ENCODE peak calls at places on chromosomes 5 and 9, in six cellular contexts. One of them, this sample, is unnamed.

GRCh38 chr9:130263601-130264413 is 1.8 kb upstream of the HMCN2 start:
- DNase-seq in KBM-7: no peak
- DNase-seq in heart right ventricle: no peak
- DNase-seq in HEK293T: no peak
- DNase-seq in stimulated activated naive CD4-positive, alpha-beta T cell: no peak
- DNase-seq in T-helper 9 cell: no peak
- DNase-seq in this sample: no peak

GRCh38 chr9:71681708-71682268 is 86.5 kb downstream of the CEMIP2 start:
- DNase-seq in T-helper 9 cell: no peak
- DNase-seq in heart right ventricle: no peak
- DNase-seq in KBM-7: no peak
- DNase-seq in stimulated activated naive CD4-positive, alpha-beta T cell: no peak
- DNase-seq in HEK293T: no peak
- DNase-seq in this sample: no peak

GRCh38 chr9:128297221-128297773 is 21.2 kb downstream of the SWI5 start:
- DNase-seq in HEK293T: no peak
- DNase-seq in T-helper 9 cell: no peak
- DNase-seq in heart right ventricle: no peak
- DNase-seq in KBM-7: no peak
- DNase-seq in stimulated activated naive CD4-positive, alpha-beta T cell: no peak
- DNase-seq in this sample: no peak

GRCh38 chr5:4576161-4576748 is 563.9 kb upstream of the ADAMTS16 start:
- DNase-seq in heart right ventricle: no peak
- DNase-seq in stimulated activated naive CD4-positive, alpha-beta T cell: no peak
- DNase-seq in HEK293T: no peak
- DNase-seq in KBM-7: no peak
- DNase-seq in T-helper 9 cell: no peak
- DNase-seq in this sample: no peak

GRCh38 chr5:88250010-88250409 is 18.6 kb downstream of the TMEM161B start:
- DNase-seq in heart right ventricle: no peak
- DNase-seq in KBM-7: no peak
- DNase-seq in HEK293T: no peak
- DNase-seq in stimulated activated naive CD4-positive, alpha-beta T cell: no peak
- DNase-seq in T-helper 9 cell: no peak
- DNase-seq in this sample: no peak

GRCh38 chr9:71746753-71747115 is 21.6 kb downstream of the CEMIP2 start:
- DNase-seq in HEK293T: no peak
- DNase-seq in T-helper 9 cell: no peak
- DNase-seq in stimulated activated naive CD4-positive, alpha-beta T cell: no peak
- DNase-seq in heart right ventricle: no peak
- DNase-seq in KBM-7: no peak
- DNase-seq in this sample: no peak

GRCh38 chr5:159764283-159764927 is 151.9 kb upstream of the ADRA1B start:
- DNase-seq in stimulated activated naive CD4-positive, alpha-beta T cell: no peak
- DNase-seq in KBM-7: peak
- DNase-seq in heart right ventricle: peak
- DNase-seq in T-helper 9 cell: no peak
- DNase-seq in HEK293T: no peak
- DNase-seq in this sample: no peak

GRCh38 chr9:126301985-126302603 is 24.5 kb upstream of the MVB12B start:
- DNase-seq in stimulated activated naive CD4-positive, alpha-beta T cell: peak
- DNase-seq in KBM-7: peak
- DNase-seq in heart right ventricle: peak
- DNase-seq in T-helper 9 cell: peak
- DNase-seq in HEK293T: peak
- DNase-seq in this sample: peak

GRCh38 chr5:67347821-67348220 is 151.2 kb upstream of the CD180 start:
- DNase-seq in KBM-7: no peak
- DNase-seq in stimulated activated naive CD4-positive, alpha-beta T cell: no peak
- DNase-seq in heart right ventricle: no peak
- DNase-seq in T-helper 9 cell: no peak
- DNase-seq in HEK293T: no peak
- DNase-seq in this sample: no peak

GRCh38 chr9:37839491-37840461 is 39.2 kb downstream of the DCAF10 start:
- DNase-seq in T-helper 9 cell: no peak
- DNase-seq in stimulated activated naive CD4-positive, alpha-beta T cell: no peak
- DNase-seq in HEK293T: no peak
- DNase-seq in heart right ventricle: no peak
- DNase-seq in KBM-7: no peak
- DNase-seq in this sample: no peak

GRCh38 chr5:153153086-153153485 is 337.4 kb upstream of the GRIA1 start:
- DNase-seq in KBM-7: no peak
- DNase-seq in heart right ventricle: no peak
- DNase-seq in HEK293T: no peak
- DNase-seq in T-helper 9 cell: no peak
- DNase-seq in stimulated activated naive CD4-positive, alpha-beta T cell: no peak
- DNase-seq in this sample: no peak

GRCh38 chr5:59066367-59067163 is 483.7 kb downstream of the RAB3C start:
- DNase-seq in T-helper 9 cell: no peak
- DNase-seq in KBM-7: no peak
- DNase-seq in stimulated activated naive CD4-positive, alpha-beta T cell: no peak
- DNase-seq in heart right ventricle: no peak
- DNase-seq in HEK293T: no peak
- DNase-seq in this sample: no peak

GRCh38 chr9:112555844-112556482 is 69.3 kb downstream of the KIAA1958 start:
- DNase-seq in heart right ventricle: no peak
- DNase-seq in T-helper 9 cell: no peak
- DNase-seq in HEK293T: no peak
- DNase-seq in KBM-7: no peak
- DNase-seq in stimulated activated naive CD4-positive, alpha-beta T cell: no peak
- DNase-seq in this sample: no peak

GRCh38 chr5:314676-315487 is 6.6 kb upstream of the AHRR start:
- DNase-seq in heart right ventricle: no peak
- DNase-seq in T-helper 9 cell: no peak
- DNase-seq in HEK293T: no peak
- DNase-seq in KBM-7: no peak
- DNase-seq in stimulated activated naive CD4-positive, alpha-beta T cell: no peak
- DNase-seq in this sample: no peak

GRCh38 chr5:16364906-16365305 is 100.7 kb downstream of the ZNF622 start:
- DNase-seq in stimulated activated naive CD4-positive, alpha-beta T cell: no peak
- DNase-seq in heart right ventricle: no peak
- DNase-seq in HEK293T: no peak
- DNase-seq in T-helper 9 cell: no peak
- DNase-seq in KBM-7: no peak
- DNase-seq in this sample: no peak

GRCh38 chr9:93591706-93592388 is 15.5 kb downstream of the PHF2 start:
- DNase-seq in KBM-7: no peak
- DNase-seq in stimulated activated naive CD4-positive, alpha-beta T cell: no peak
- DNase-seq in T-helper 9 cell: no peak
- DNase-seq in heart right ventricle: no peak
- DNase-seq in HEK293T: no peak
- DNase-seq in this sample: no peak

GRCh38 chr5:145941096-145941676 is 4.8 kb downstream of the SH3RF2 start:
- DNase-seq in stimulated activated naive CD4-positive, alpha-beta T cell: no peak
- DNase-seq in KBM-7: peak
- DNase-seq in HEK293T: no peak
- DNase-seq in T-helper 9 cell: no peak
- DNase-seq in heart right ventricle: no peak
- DNase-seq in this sample: no peak

GRCh38 chr5:541148-541887 is 17.1 kb upstream of the SLC9A3 start:
- DNase-seq in HEK293T: no peak
- DNase-seq in stimulated activated naive CD4-positive, alpha-beta T cell: no peak
- DNase-seq in heart right ventricle: no peak
- DNase-seq in T-helper 9 cell: no peak
- DNase-seq in KBM-7: no peak
- DNase-seq in this sample: no peak

GRCh38 chr9:78189461-78189860 is 46.4 kb upstream of the CEP78 start:
- DNase-seq in heart right ventricle: no peak
- DNase-seq in T-helper 9 cell: no peak
- DNase-seq in stimulated activated naive CD4-positive, alpha-beta T cell: no peak
- DNase-seq in KBM-7: no peak
- DNase-seq in HEK293T: no peak
- DNase-seq in this sample: no peak

GRCh38 chr5:53110156-53110555 is 599 bp upstream of the MOCS2 start:
- DNase-seq in T-helper 9 cell: no peak
- DNase-seq in heart right ventricle: no peak
- DNase-seq in KBM-7: no peak
- DNase-seq in stimulated activated naive CD4-positive, alpha-beta T cell: peak
- DNase-seq in HEK293T: no peak
- DNase-seq in this sample: no peak

GRCh38 chr9:113585555-113585954 is 122.0 kb downstream of the RGS3 start:
- DNase-seq in stimulated activated naive CD4-positive, alpha-beta T cell: no peak
- DNase-seq in T-helper 9 cell: no peak
- DNase-seq in heart right ventricle: no peak
- DNase-seq in HEK293T: no peak
- DNase-seq in KBM-7: no peak
- DNase-seq in this sample: no peak

GRCh38 chr9:116504081-116504480 is 183.0 kb upstream of the TRIM32 start:
- DNase-seq in stimulated activated naive CD4-positive, alpha-beta T cell: no peak
- DNase-seq in HEK293T: no peak
- DNase-seq in heart right ventricle: no peak
- DNase-seq in T-helper 9 cell: no peak
- DNase-seq in KBM-7: no peak
- DNase-seq in this sample: no peak

GRCh38 chr5:53360811-53361210 is 119.6 kb upstream of the FST start:
- DNase-seq in heart right ventricle: no peak
- DNase-seq in stimulated activated naive CD4-positive, alpha-beta T cell: no peak
- DNase-seq in KBM-7: no peak
- DNase-seq in T-helper 9 cell: no peak
- DNase-seq in HEK293T: no peak
- DNase-seq in this sample: no peak

GRCh38 chr9:108724669-108725068 is 131.1 kb downstream of the ACTL7B start:
- DNase-seq in KBM-7: no peak
- DNase-seq in T-helper 9 cell: no peak
- DNase-seq in heart right ventricle: no peak
- DNase-seq in HEK293T: no peak
- DNase-seq in stimulated activated naive CD4-positive, alpha-beta T cell: no peak
- DNase-seq in this sample: no peak

GRCh38 chr5:126868961-126869451 is 92.1 kb downstream of the LMNB1 start:
- DNase-seq in stimulated activated naive CD4-positive, alpha-beta T cell: no peak
- DNase-seq in T-helper 9 cell: no peak
- DNase-seq in KBM-7: no peak
- DNase-seq in HEK293T: no peak
- DNase-seq in heart right ventricle: no peak
- DNase-seq in this sample: no peak

GRCh38 chr5:120789918-120790714 is 326.0 kb downstream of the PRR16 start:
- DNase-seq in T-helper 9 cell: no peak
- DNase-seq in KBM-7: no peak
- DNase-seq in stimulated activated naive CD4-positive, alpha-beta T cell: no peak
- DNase-seq in heart right ventricle: no peak
- DNase-seq in HEK293T: no peak
- DNase-seq in this sample: no peak

GRCh38 chr9:20823051-20823450 is 139.0 kb downstream of the FOCAD start:
- DNase-seq in KBM-7: no peak
- DNase-seq in HEK293T: no peak
- DNase-seq in heart right ventricle: no peak
- DNase-seq in T-helper 9 cell: no peak
- DNase-seq in stimulated activated naive CD4-positive, alpha-beta T cell: no peak
- DNase-seq in this sample: no peak

This sample was measured in WERI-Rb-1.